ENCODE peak calls at places on chromosomes 5 and 9, in six cellular contexts. H, S, W, Q, E and B are unnamed samples.

GRCh38 chr5:93620487-93621339 is 37.7 kb downstream of the NR2F1 start:
- DNase-seq in H (peak; percentile 66), S (no peak), W (peak; percentile 29), Q (peak; percentile 74), E (no peak), B (no peak)

GRCh38 chr5:1737790-1738405 is 61.7 kb downstream of the MRPL36 start:
- DNase-seq in H (peak; percentile 10), S (no peak), W (no peak), Q (no peak), E (no peak), B (no peak)

GRCh38 chr9:78314953-78315870 is 18.3 kb downstream of the PSAT1 start:
- DNase-seq in H (peak; percentile 42), S (no peak), W (no peak), Q (no peak), E (no peak), B (no peak)

GRCh38 chr5:127525181-127525580 is 7.7 kb downstream of the PRRC1 start:
- DNase-seq in H (no peak), S (no peak), W (no peak), Q (no peak), E (no peak), B (no peak)

GRCh38 chr5:153907170-153907775 is 131.4 kb downstream of the FAM114A2 start:
- DNase-seq in H (no peak), S (no peak), W (no peak), Q (no peak), E (no peak), B (no peak)

GRCh38 chr9:115675834-115676233 is 477.8 kb upstream of the PAPPA start:
- DNase-seq in H (no peak), S (no peak), W (no peak), Q (no peak), E (no peak), B (no peak)

GRCh38 chr5:76819851-76820280 is 1.0 kb downstream of the F2RL1 start:
- DNase-seq in H (peak; percentile 49), S (no peak), W (no peak), Q (no peak), E (no peak), B (no peak)

GRCh38 chr5:113295111-113295539 is 139.7 kb downstream of the TSSK1B start:
- DNase-seq in H (no peak), S (no peak), W (no peak), Q (no peak), E (no peak), B (no peak)

GRCh38 chr5:171596391-171596878 is 177.0 kb downstream of the FGF18 start:
- DNase-seq in H (no peak), S (no peak), W (no peak), Q (peak; percentile 95), E (no peak), B (peak; percentile 93)

GRCh38 chr9:37550781-37551180 is 25.4 kb downstream of the FBXO10 start:
- DNase-seq in H (no peak), S (no peak), W (no peak), Q (no peak), E (no peak), B (no peak)

GRCh38 chr5:65854931-65855330 is 71.4 kb upstream of the ERBIN start:
- DNase-seq in H (no peak), S (no peak), W (no peak), Q (no peak), E (no peak), B (no peak)

GRCh38 chr9:75906531-75906930 is 16.1 kb downstream of the PCSK5 start:
- DNase-seq in H (no peak), S (no peak), W (no peak), Q (no peak), E (no peak), B (no peak)

GRCh38 chr9:35606138-35606504 is 1.1 kb downstream of the TESK1 start:
- DNase-seq in H (no peak), S (no peak), W (no peak), Q (no peak), E (no peak), B (no peak)

GRCh38 chr5:3320317-3320865 is 275.2 kb upstream of the IRX1 start:
- DNase-seq in H (no peak), S (no peak), W (no peak), Q (peak; percentile 89), E (no peak), B (no peak)

GRCh38 chr9:91210318-91210717 is 151.4 kb downstream of the AUH start:
- DNase-seq in H (no peak), S (no peak), W (no peak), Q (no peak), E (no peak), B (no peak)

GRCh38 chr5:5409151-5409810 is 13.2 kb upstream of the ICE1 start:
- DNase-seq in H (no peak), S (no peak), W (no peak), Q (peak; percentile 64), E (no peak), B (no peak)

GRCh38 chr5:168086104-168086610 is 205.3 kb upstream of the WWC1 start:
- DNase-seq in H (no peak), S (no peak), W (no peak), Q (peak; percentile 98), E (no peak), B (no peak)

GRCh38 chr9:127910613-127911205 is 6.1 kb downstream of the ST6GALNAC4 start:
- DNase-seq in H (no peak), S (no peak), W (no peak), Q (no peak), E (no peak), B (no peak)

GRCh38 chr5:91179018-91179417 is 204.1 kb downstream of the ARRDC3 start:
- DNase-seq in H (no peak), S (no peak), W (no peak), Q (no peak), E (no peak), B (no peak)

GRCh38 chr5:58114324-58114723 is 345.6 kb downstream of the PLK2 start:
- DNase-seq in H (no peak), S (no peak), W (no peak), Q (no peak), E (peak; percentile 30), B (no peak)

GRCh38 chr9:757246-757881 is 84.1 kb upstream of the DMRT1 start:
- DNase-seq in H (no peak), S (no peak), W (peak; percentile 5), Q (peak; percentile 40), E (peak; percentile 43), B (no peak)

GRCh38 chr9:69470186-69470977 is 145.4 kb downstream of the ENTREP1 start:
- DNase-seq in H (no peak), S (no peak), W (no peak), Q (no peak), E (no peak), B (no peak)

GRCh38 chr5:173232499-173233346 is 2.3 kb downstream of the NKX2-5 start:
- DNase-seq in H (no peak), S (no peak), W (no peak), Q (no peak), E (no peak), B (no peak)

GRCh38 chr9:131446276-131446675 is 52.4 kb downstream of the PRRC2B start:
- DNase-seq in H (no peak), S (no peak), W (no peak), Q (no peak), E (no peak), B (no peak)

GRCh38 chr5:151070449-151070848 is 10.4 kb downstream of the TNIP1 start:
- DNase-seq in H (no peak), S (no peak), W (no peak), Q (no peak), E (no peak), B (no peak)

GRCh38 chr5:123035950-123036390 is 555 bp downstream of the PPIC start:
- DNase-seq in H (peak; percentile 71), S (no peak), W (no peak), Q (no peak), E (no peak), B (no peak)

GRCh38 chr9:31574006-31574750 is 810.3 kb upstream of the ACO1 start:
- DNase-seq in H (no peak), S (no peak), W (no peak), Q (no peak), E (peak; percentile 42), B (no peak)

GRCh38 chr5:31408814-31409213 is 123.1 kb downstream of the DROSHA start:
- DNase-seq in H (no peak), S (no peak), W (no peak), Q (peak; percentile 34), E (no peak), B (no peak)

GRCh38 chr5:13385066-13385465 is 559.4 kb downstream of the DNAH5 start:
- DNase-seq in H (no peak), S (no peak), W (no peak), Q (no peak), E (no peak), B (no peak)

GRCh38 chr9:101628173-101628572 is 33.4 kb upstream of the PPP3R2 start:
- DNase-seq in H (no peak), S (no peak), W (no peak), Q (no peak), E (no peak), B (no peak)

GRCh38 chr9:98881356-98881755 is 62.4 kb upstream of the COL15A1 start:
- DNase-seq in H (no peak), S (no peak), W (no peak), Q (no peak), E (no peak), B (no peak)

GRCh38 chr5:153404747-153405146 is 85.7 kb upstream of the GRIA1 start:
- DNase-seq in H (no peak), S (no peak), W (no peak), Q (no peak), E (no peak), B (no peak)

GRCh38 chr5:23330726-23331125 is 176.7 kb upstream of the PRDM9 start:
- DNase-seq in H (no peak), S (no peak), W (no peak), Q (no peak), E (no peak), B (no peak)

GRCh38 chr5:41371741-41372140 is 138.7 kb downstream of the PLCXD3 start:
- DNase-seq in H (no peak), S (no peak), W (no peak), Q (no peak), E (no peak), B (no peak)

GRCh38 chr9:121963542-121963995 is 129.5 kb downstream of the TTLL11 start:
- DNase-seq in H (no peak), S (no peak), W (no peak), Q (no peak), E (no peak), B (peak; percentile 20)

GRCh38 chr9:135015986-135016640 is 71.4 kb upstream of the OLFM1 start:
- DNase-seq in H (no peak), S (no peak), W (peak; percentile 21), Q (no peak), E (no peak), B (no peak)